ENCODE peak calls at places on chromosomes 7 and 10, in seven cellular contexts. One of them, this sample, is unnamed.

GRCh38 chr7:106345421-106346166 is 60.8 kb upstream of the NAMPT start:
- DNase-seq in HCT116: no peak
- DNase-seq in sigmoid colon: no peak
- DNase-seq in transverse colon: no peak
- DNase-seq in Panc1: no peak
- DNase-seq in spleen: no peak
- DNase-seq in esophagus muscularis mucosa: no peak
- DNase-seq in this sample: peak; percentile 22

GRCh38 chr10:12469345-12469744 is 120.0 kb downstream of the CAMK1D start:
- DNase-seq in HCT116: no peak
- DNase-seq in sigmoid colon: no peak
- DNase-seq in transverse colon: no peak
- DNase-seq in Panc1: no peak
- DNase-seq in spleen: no peak
- DNase-seq in esophagus muscularis mucosa: no peak
- DNase-seq in this sample: no peak

GRCh38 chr10:71312840-71313789 is 5.9 kb upstream of the SLC29A3 start:
- DNase-seq in HCT116: no peak
- DNase-seq in sigmoid colon: peak; percentile 94
- DNase-seq in transverse colon: peak; percentile 53
- DNase-seq in Panc1: no peak
- DNase-seq in spleen: no peak
- DNase-seq in esophagus muscularis mucosa: peak; percentile 95
- DNase-seq in this sample: no peak

GRCh38 chr10:60359066-60359465 is 30.6 kb downstream of the ANK3 start:
- DNase-seq in HCT116: no peak
- DNase-seq in sigmoid colon: no peak
- DNase-seq in transverse colon: no peak
- DNase-seq in Panc1: no peak
- DNase-seq in spleen: no peak
- DNase-seq in esophagus muscularis mucosa: no peak
- DNase-seq in this sample: no peak

GRCh38 chr7:14751461-14751860 is 151.1 kb downstream of the DGKB start:
- DNase-seq in HCT116: no peak
- DNase-seq in sigmoid colon: no peak
- DNase-seq in transverse colon: no peak
- DNase-seq in Panc1: no peak
- DNase-seq in spleen: no peak
- DNase-seq in esophagus muscularis mucosa: no peak
- DNase-seq in this sample: peak; percentile 31

GRCh38 chr10:72162978-72163377 is 52.8 kb upstream of the ANAPC16 start:
- DNase-seq in HCT116: no peak
- DNase-seq in sigmoid colon: no peak
- DNase-seq in transverse colon: no peak
- DNase-seq in Panc1: no peak
- DNase-seq in spleen: no peak
- DNase-seq in esophagus muscularis mucosa: no peak
- DNase-seq in this sample: peak; percentile 28

GRCh38 chr7:122616951-122617350 is 82.0 kb downstream of the RNF133 start:
- DNase-seq in HCT116: no peak
- DNase-seq in sigmoid colon: no peak
- DNase-seq in transverse colon: no peak
- DNase-seq in Panc1: no peak
- DNase-seq in spleen: no peak
- DNase-seq in esophagus muscularis mucosa: no peak
- DNase-seq in this sample: peak; percentile 69

GRCh38 chr10:87920538-87920937 is 57.1 kb downstream of the PTEN start:
- DNase-seq in HCT116: no peak
- DNase-seq in sigmoid colon: no peak
- DNase-seq in transverse colon: no peak
- DNase-seq in Panc1: no peak
- DNase-seq in spleen: no peak
- DNase-seq in esophagus muscularis mucosa: no peak
- DNase-seq in this sample: no peak

GRCh38 chr7:120805636-120806388 is 52.1 kb downstream of the TSPAN12 start:
- DNase-seq in HCT116: peak; percentile 40
- DNase-seq in sigmoid colon: no peak
- DNase-seq in transverse colon: peak; percentile 59
- DNase-seq in Panc1: peak; percentile 17
- DNase-seq in spleen: no peak
- DNase-seq in esophagus muscularis mucosa: no peak
- DNase-seq in this sample: peak; percentile 80

GRCh38 chr10:133255323-133255722 is 17.7 kb downstream of the VENTX start:
- DNase-seq in HCT116: no peak
- DNase-seq in sigmoid colon: no peak
- DNase-seq in transverse colon: no peak
- DNase-seq in Panc1: no peak
- DNase-seq in spleen: no peak
- DNase-seq in esophagus muscularis mucosa: no peak
- DNase-seq in this sample: no peak

GRCh38 chr7:28435732-28436378 is 23.5 kb downstream of the CREB5 start:
- DNase-seq in HCT116: no peak
- DNase-seq in sigmoid colon: no peak
- DNase-seq in transverse colon: no peak
- DNase-seq in Panc1: no peak
- DNase-seq in spleen: no peak
- DNase-seq in esophagus muscularis mucosa: no peak
- DNase-seq in this sample: no peak

GRCh38 chr7:96936621-96937020 is 68.7 kb upstream of the DLX6 start:
- DNase-seq in HCT116: no peak
- DNase-seq in sigmoid colon: no peak
- DNase-seq in transverse colon: no peak
- DNase-seq in Panc1: no peak
- DNase-seq in spleen: no peak
- DNase-seq in esophagus muscularis mucosa: no peak
- DNase-seq in this sample: no peak

GRCh38 chr10:119650062-119650461 is 1.1 kb upstream of the BAG3 start:
- DNase-seq in HCT116: no peak
- DNase-seq in sigmoid colon: no peak
- DNase-seq in transverse colon: no peak
- DNase-seq in Panc1: no peak
- DNase-seq in spleen: no peak
- DNase-seq in esophagus muscularis mucosa: no peak
- DNase-seq in this sample: no peak

GRCh38 chr7:80182630-80183276 is 48.1 kb downstream of the GNAI1 start:
- DNase-seq in HCT116: peak; percentile 18
- DNase-seq in sigmoid colon: no peak
- DNase-seq in transverse colon: no peak
- DNase-seq in Panc1: no peak
- DNase-seq in spleen: no peak
- DNase-seq in esophagus muscularis mucosa: no peak
- DNase-seq in this sample: no peak

GRCh38 chr10:70576803-70577517 is 25.6 kb downstream of the PRF1 start:
- DNase-seq in HCT116: no peak
- DNase-seq in sigmoid colon: no peak
- DNase-seq in transverse colon: no peak
- DNase-seq in Panc1: no peak
- DNase-seq in spleen: no peak
- DNase-seq in esophagus muscularis mucosa: no peak
- DNase-seq in this sample: no peak

GRCh38 chr7:10225265-10225664 is 748.4 kb upstream of the PHF14 start:
- DNase-seq in HCT116: no peak
- DNase-seq in sigmoid colon: no peak
- DNase-seq in transverse colon: no peak
- DNase-seq in Panc1: no peak
- DNase-seq in spleen: no peak
- DNase-seq in esophagus muscularis mucosa: no peak
- DNase-seq in this sample: peak; percentile 82

GRCh38 chr10:124708922-124709520 is 35.2 kb downstream of the FAM53B start:
- DNase-seq in HCT116: no peak
- DNase-seq in sigmoid colon: no peak
- DNase-seq in transverse colon: no peak
- DNase-seq in Panc1: no peak
- DNase-seq in spleen: peak; percentile 67
- DNase-seq in esophagus muscularis mucosa: no peak
- DNase-seq in this sample: no peak

GRCh38 chr10:83698899-83699298 is 440.4 kb upstream of the GHITM start:
- DNase-seq in HCT116: no peak
- DNase-seq in sigmoid colon: no peak
- DNase-seq in transverse colon: no peak
- DNase-seq in Panc1: no peak
- DNase-seq in spleen: no peak
- DNase-seq in esophagus muscularis mucosa: no peak
- DNase-seq in this sample: no peak

GRCh38 chr10:103800789-103801540 is 54.4 kb downstream of the SH3PXD2A start:
- DNase-seq in HCT116: no peak
- DNase-seq in sigmoid colon: no peak
- DNase-seq in transverse colon: no peak
- DNase-seq in Panc1: no peak
- DNase-seq in spleen: no peak
- DNase-seq in esophagus muscularis mucosa: no peak
- DNase-seq in this sample: no peak

DNA sequence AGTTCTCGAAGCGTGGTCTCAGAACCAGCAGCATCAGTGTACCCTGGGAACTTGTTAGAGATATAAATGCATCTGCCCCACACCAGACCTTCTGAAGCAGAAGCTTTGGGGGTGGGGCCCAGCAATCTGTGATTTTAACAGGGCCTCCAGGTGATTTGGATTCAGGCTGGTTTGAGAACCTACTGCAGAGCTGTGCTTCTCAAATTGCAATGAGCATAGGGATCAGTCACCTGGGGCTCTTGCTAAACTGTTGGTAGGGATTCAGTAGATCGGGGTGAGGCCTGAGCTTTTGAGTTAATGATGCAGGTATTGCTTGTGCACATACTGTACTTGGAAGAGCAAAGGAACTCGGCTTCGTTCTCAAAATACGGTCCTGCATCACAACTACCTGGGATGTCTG is 243.6 kb upstream of the PODXL start:
- DNase-seq in HCT116: no peak
- DNase-seq in sigmoid colon: no peak
- DNase-seq in transverse colon: no peak
- DNase-seq in Panc1: no peak
- DNase-seq in spleen: no peak
- DNase-seq in esophagus muscularis mucosa: no peak
- DNase-seq in this sample: no peak
- H3K27ac ChIP-seq in HCT116: no peak overlapping the region
- H3K27ac ChIP-seq in sigmoid colon: no peak overlapping the region
- H3K27ac ChIP-seq in transverse colon: no peak overlapping the region
- H3K27ac ChIP-seq in Panc1: no peak overlapping the region
- H3K27ac ChIP-seq in spleen: no peak overlapping the region
- H3K27ac ChIP-seq in esophagus muscularis mucosa: no peak overlapping the region
- H3K27ac ChIP-seq in this sample: no peak overlapping the region

DNA sequence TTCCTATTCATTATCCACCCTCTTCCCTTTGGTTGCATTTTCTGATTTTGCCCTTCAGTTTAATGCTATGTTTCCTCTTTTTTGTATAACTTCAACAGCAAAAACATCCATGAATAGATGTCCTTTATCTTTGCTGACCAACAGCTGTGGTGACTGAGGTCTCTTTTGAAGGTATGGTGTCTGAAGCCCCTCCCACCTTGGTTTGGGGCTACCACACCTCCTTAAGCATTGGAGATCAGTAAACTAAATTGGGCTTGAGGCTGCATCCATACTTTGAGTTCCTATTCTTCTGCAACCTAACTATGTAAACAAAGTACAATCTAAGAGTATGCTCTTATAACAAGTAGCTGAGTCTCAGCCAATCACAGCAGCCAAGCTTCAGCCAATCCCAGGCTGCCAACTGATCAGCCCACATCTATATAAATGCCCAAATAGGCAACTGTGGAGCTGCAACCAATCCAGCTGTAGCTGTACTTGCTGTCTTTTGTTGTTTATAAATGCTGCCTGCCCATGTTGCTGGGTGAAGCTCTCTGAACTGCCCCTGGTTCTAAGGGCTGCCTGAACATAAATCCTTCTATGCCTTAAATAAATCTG is 69.4 kb upstream of the PDLIM1 start:
- DNase-seq in HCT116: no peak
- DNase-seq in sigmoid colon: no peak
- DNase-seq in transverse colon: no peak
- DNase-seq in Panc1: no peak
- DNase-seq in spleen: no peak
- DNase-seq in esophagus muscularis mucosa: no peak
- DNase-seq in this sample: peak; percentile 28
- TF ChIP-seq POLR2AphosphoS5 in HCT116: no peak
- TF ChIP-seq POLR2AphosphoS5 in sigmoid colon: no peak
- TF ChIP-seq POLR2AphosphoS5 in transverse colon: no peak
- TF ChIP-seq POLR2AphosphoS5 in Panc1: no peak
- TF ChIP-seq POLR2AphosphoS5 in spleen: no peak
- TF ChIP-seq POLR2AphosphoS5 in esophagus muscularis mucosa: no peak
- TF ChIP-seq POLR2AphosphoS5 in this sample: no peak

GRCh38 chr7:40946549-40946948 is 756.3 kb downstream of the INHBA start:
- DNase-seq in HCT116: no peak
- DNase-seq in sigmoid colon: no peak
- DNase-seq in transverse colon: no peak
- DNase-seq in Panc1: no peak
- DNase-seq in spleen: no peak
- DNase-seq in esophagus muscularis mucosa: no peak
- DNase-seq in this sample: no peak
- H3K27ac ChIP-seq in HCT116: no peak overlapping the region
- H3K27ac ChIP-seq in sigmoid colon: no peak overlapping the region
- H3K27ac ChIP-seq in transverse colon: no peak overlapping the region
- H3K27ac ChIP-seq in Panc1: no peak overlapping the region
- H3K27ac ChIP-seq in spleen: no peak overlapping the region
- H3K27ac ChIP-seq in esophagus muscularis mucosa: no peak overlapping the region
- H3K27ac ChIP-seq in this sample: no peak overlapping the region

GRCh38 chr7:117809958-117810357 is 63.3 kb downstream of the CTTNBP2 start:
- DNase-seq in HCT116: no peak
- DNase-seq in sigmoid colon: no peak
- DNase-seq in transverse colon: no peak
- DNase-seq in Panc1: no peak
- DNase-seq in spleen: no peak
- DNase-seq in esophagus muscularis mucosa: no peak
- DNase-seq in this sample: no peak

GRCh38 chr7:117806011-117806410 is 67.2 kb downstream of the CTTNBP2 start:
- DNase-seq in HCT116: no peak
- DNase-seq in sigmoid colon: no peak
- DNase-seq in transverse colon: no peak
- DNase-seq in Panc1: no peak
- DNase-seq in spleen: no peak
- DNase-seq in esophagus muscularis mucosa: no peak
- DNase-seq in this sample: no peak

GRCh38 chr7:117808910-117809705 is 64.1 kb downstream of the CTTNBP2 start:
- DNase-seq in HCT116: no peak
- DNase-seq in sigmoid colon: no peak
- DNase-seq in transverse colon: no peak
- DNase-seq in Panc1: no peak
- DNase-seq in spleen: no peak
- DNase-seq in esophagus muscularis mucosa: no peak
- DNase-seq in this sample: no peak

GRCh38 chr7:117807688-117808087 is 65.6 kb downstream of the CTTNBP2 start:
- DNase-seq in HCT116: no peak
- DNase-seq in sigmoid colon: no peak
- DNase-seq in transverse colon: no peak
- DNase-seq in Panc1: no peak
- DNase-seq in spleen: no peak
- DNase-seq in esophagus muscularis mucosa: no peak
- DNase-seq in this sample: no peak

DNA sequence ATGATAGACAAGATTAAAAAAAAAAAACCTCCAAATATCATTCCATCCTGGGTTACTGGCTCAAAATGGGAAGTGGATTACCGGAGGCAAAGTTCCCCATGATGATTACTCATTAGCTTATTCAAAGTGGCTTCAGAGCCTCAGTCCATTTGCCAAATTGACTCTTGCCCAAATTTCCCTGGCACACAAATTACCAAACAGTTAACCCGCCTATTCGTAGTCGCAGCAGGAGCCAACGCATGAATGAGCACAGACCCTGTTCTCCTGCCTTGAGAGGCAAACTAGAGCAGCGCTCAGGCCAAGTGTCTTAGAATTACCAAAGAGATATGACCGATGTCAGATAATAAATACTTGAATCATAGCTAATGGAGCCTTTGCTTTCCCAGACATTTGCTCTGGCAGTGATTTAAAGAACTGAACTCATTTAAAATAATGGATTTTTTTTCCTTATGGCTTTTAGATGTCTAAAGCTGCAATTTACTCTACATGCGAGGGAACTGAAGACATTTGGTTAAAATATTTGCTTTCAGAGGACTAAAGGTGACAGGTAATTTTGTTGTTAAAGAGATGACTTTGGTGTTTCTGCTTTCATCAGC is 64.9 kb downstream of the CTTNBP2 start:
- DNase-seq in HCT116: no peak
- DNase-seq in sigmoid colon: no peak
- DNase-seq in transverse colon: no peak
- DNase-seq in Panc1: no peak
- DNase-seq in spleen: no peak
- DNase-seq in esophagus muscularis mucosa: no peak
- DNase-seq in this sample: no peak
- TF ChIP-seq POLR2AphosphoS5 in HCT116: no peak
- TF ChIP-seq POLR2AphosphoS5 in sigmoid colon: no peak
- TF ChIP-seq POLR2AphosphoS5 in transverse colon: no peak
- TF ChIP-seq POLR2AphosphoS5 in Panc1: no peak
- TF ChIP-seq POLR2AphosphoS5 in spleen: no peak
- TF ChIP-seq POLR2AphosphoS5 in esophagus muscularis mucosa: peak; percentile 11
- TF ChIP-seq POLR2AphosphoS5 in this sample: no peak

This sample was measured in endothelial cell of umbilical vein.